ENCODE peak calls at places on chromosomes 7 and 10, in ten cellular contexts. One of them, this sample, is unnamed.

GRCh38 chr7:27994639-27995038 is 186.0 kb downstream of the JAZF1 start:
- DNase-seq in stimulated activated CD4-positive, alpha-beta T cell treated with anti-CD3 and anti-CD28 coated beads, Interleukin-2, amount 100 ng/mL, for 48 hours: no peak
- DNase-seq in GM20000: no peak
- DNase-seq in A172: peak
- DNase-seq in H4: peak
- DNase-seq in naive thymus-derived CD4-positive, alpha-beta T cell: no peak
- DNase-seq in activated CD4-positive, alpha-beta memory T cell treated with anti-CD3 and anti-CD28 coated beads for 36 hours: no peak
- DNase-seq in AG08395: peak
- DNase-seq in stomach: no peak
- DNase-seq in NCI-H2171: no peak
- DNase-seq in this sample: no peak

GRCh38 chr7:2922271-2922691 is 78.2 kb upstream of the GNA12 start:
- DNase-seq in GM20000: no peak
- DNase-seq in stimulated activated CD4-positive, alpha-beta T cell treated with anti-CD3 and anti-CD28 coated beads, Interleukin-2, amount 100 ng/mL, for 48 hours: no peak
- DNase-seq in naive thymus-derived CD4-positive, alpha-beta T cell: no peak
- DNase-seq in AG08395: no peak
- DNase-seq in H4: no peak
- DNase-seq in A172: no peak
- DNase-seq in NCI-H2171: no peak
- DNase-seq in stomach: no peak
- DNase-seq in activated CD4-positive, alpha-beta memory T cell treated with anti-CD3 and anti-CD28 coated beads for 36 hours: no peak
- DNase-seq in this sample: no peak

GRCh38 chr10:96460316-96460715 is 53.4 kb downstream of the TLL2 start:
- DNase-seq in H4: no peak
- DNase-seq in GM20000: no peak
- DNase-seq in activated CD4-positive, alpha-beta memory T cell treated with anti-CD3 and anti-CD28 coated beads for 36 hours: no peak
- DNase-seq in stimulated activated CD4-positive, alpha-beta T cell treated with anti-CD3 and anti-CD28 coated beads, Interleukin-2, amount 100 ng/mL, for 48 hours: no peak
- DNase-seq in naive thymus-derived CD4-positive, alpha-beta T cell: no peak
- DNase-seq in AG08395: no peak
- DNase-seq in A172: no peak
- DNase-seq in stomach: no peak
- DNase-seq in NCI-H2171: no peak
- DNase-seq in this sample: no peak

GRCh38 chr7:84042110-84042539 is 152.5 kb downstream of the SEMA3A start:
- DNase-seq in A172: peak
- DNase-seq in H4: peak
- DNase-seq in naive thymus-derived CD4-positive, alpha-beta T cell: no peak
- DNase-seq in AG08395: peak
- DNase-seq in activated CD4-positive, alpha-beta memory T cell treated with anti-CD3 and anti-CD28 coated beads for 36 hours: no peak
- DNase-seq in stomach: peak
- DNase-seq in NCI-H2171: no peak
- DNase-seq in stimulated activated CD4-positive, alpha-beta T cell treated with anti-CD3 and anti-CD28 coated beads, Interleukin-2, amount 100 ng/mL, for 48 hours: no peak
- DNase-seq in GM20000: no peak
- DNase-seq in this sample: no peak

GRCh38 chr7:525740-526139 is 6.1 kb upstream of the PDGFA start:
- DNase-seq in A172: peak
- DNase-seq in naive thymus-derived CD4-positive, alpha-beta T cell: no peak
- DNase-seq in activated CD4-positive, alpha-beta memory T cell treated with anti-CD3 and anti-CD28 coated beads for 36 hours: no peak
- DNase-seq in NCI-H2171: peak
- DNase-seq in H4: no peak
- DNase-seq in GM20000: no peak
- DNase-seq in stimulated activated CD4-positive, alpha-beta T cell treated with anti-CD3 and anti-CD28 coated beads, Interleukin-2, amount 100 ng/mL, for 48 hours: no peak
- DNase-seq in stomach: no peak
- DNase-seq in AG08395: peak
- DNase-seq in this sample: no peak

GRCh38 chr7:22348379-22348778 is 8.6 kb downstream of the RAPGEF5 start:
- DNase-seq in NCI-H2171: no peak
- DNase-seq in AG08395: no peak
- DNase-seq in naive thymus-derived CD4-positive, alpha-beta T cell: no peak
- DNase-seq in stomach: no peak
- DNase-seq in A172: peak
- DNase-seq in stimulated activated CD4-positive, alpha-beta T cell treated with anti-CD3 and anti-CD28 coated beads, Interleukin-2, amount 100 ng/mL, for 48 hours: no peak
- DNase-seq in H4: no peak
- DNase-seq in GM20000: no peak
- DNase-seq in activated CD4-positive, alpha-beta memory T cell treated with anti-CD3 and anti-CD28 coated beads for 36 hours: no peak
- DNase-seq in this sample: no peak

GRCh38 chr10:88553116-88553752 is 29.9 kb downstream of the RNLS start:
- DNase-seq in AG08395: peak
- DNase-seq in activated CD4-positive, alpha-beta memory T cell treated with anti-CD3 and anti-CD28 coated beads for 36 hours: peak
- DNase-seq in A172: peak
- DNase-seq in stimulated activated CD4-positive, alpha-beta T cell treated with anti-CD3 and anti-CD28 coated beads, Interleukin-2, amount 100 ng/mL, for 48 hours: no peak
- DNase-seq in naive thymus-derived CD4-positive, alpha-beta T cell: peak
- DNase-seq in NCI-H2171: no peak
- DNase-seq in GM20000: peak
- DNase-seq in H4: peak
- DNase-seq in stomach: peak
- DNase-seq in this sample: no peak

GRCh38 chr7:44565795-44566559 is 7.7 kb downstream of the DDX56 start:
- DNase-seq in GM20000: no peak
- DNase-seq in H4: no peak
- DNase-seq in naive thymus-derived CD4-positive, alpha-beta T cell: no peak
- DNase-seq in activated CD4-positive, alpha-beta memory T cell treated with anti-CD3 and anti-CD28 coated beads for 36 hours: no peak
- DNase-seq in stimulated activated CD4-positive, alpha-beta T cell treated with anti-CD3 and anti-CD28 coated beads, Interleukin-2, amount 100 ng/mL, for 48 hours: no peak
- DNase-seq in stomach: no peak
- DNase-seq in NCI-H2171: no peak
- DNase-seq in A172: no peak
- DNase-seq in AG08395: no peak
- DNase-seq in this sample: no peak

GRCh38 chr10:87818505-87819273 is 663 bp upstream of the ATAD1 start:
- DNase-seq in H4: no peak
- DNase-seq in naive thymus-derived CD4-positive, alpha-beta T cell: peak
- DNase-seq in AG08395: peak
- DNase-seq in GM20000: peak
- DNase-seq in A172: peak
- DNase-seq in activated CD4-positive, alpha-beta memory T cell treated with anti-CD3 and anti-CD28 coated beads for 36 hours: peak
- DNase-seq in NCI-H2171: peak
- DNase-seq in stimulated activated CD4-positive, alpha-beta T cell treated with anti-CD3 and anti-CD28 coated beads, Interleukin-2, amount 100 ng/mL, for 48 hours: peak
- DNase-seq in stomach: peak
- DNase-seq in this sample: no peak

GRCh38 chr7:75885011-75885410 is 6.2 kb downstream of the RHBDD2 start:
- DNase-seq in AG08395: no peak
- DNase-seq in A172: no peak
- DNase-seq in stimulated activated CD4-positive, alpha-beta T cell treated with anti-CD3 and anti-CD28 coated beads, Interleukin-2, amount 100 ng/mL, for 48 hours: no peak
- DNase-seq in GM20000: no peak
- DNase-seq in H4: no peak
- DNase-seq in naive thymus-derived CD4-positive, alpha-beta T cell: no peak
- DNase-seq in NCI-H2171: peak
- DNase-seq in activated CD4-positive, alpha-beta memory T cell treated with anti-CD3 and anti-CD28 coated beads for 36 hours: no peak
- DNase-seq in stomach: no peak
- DNase-seq in this sample: no peak

GRCh38 chr10:13728898-13729535 is 142.3 kb downstream of the PRPF18 start:
- DNase-seq in AG08395: no peak
- DNase-seq in A172: no peak
- DNase-seq in stimulated activated CD4-positive, alpha-beta T cell treated with anti-CD3 and anti-CD28 coated beads, Interleukin-2, amount 100 ng/mL, for 48 hours: no peak
- DNase-seq in GM20000: no peak
- DNase-seq in naive thymus-derived CD4-positive, alpha-beta T cell: no peak
- DNase-seq in stomach: no peak
- DNase-seq in NCI-H2171: no peak
- DNase-seq in H4: no peak
- DNase-seq in activated CD4-positive, alpha-beta memory T cell treated with anti-CD3 and anti-CD28 coated beads for 36 hours: no peak
- DNase-seq in this sample: no peak

GRCh38 chr10:23439920-23440875 is 1.3 kb downstream of the OTUD1 start:
- DNase-seq in AG08395: peak
- DNase-seq in A172: no peak
- DNase-seq in NCI-H2171: no peak
- DNase-seq in stomach: peak
- DNase-seq in H4: peak
- DNase-seq in stimulated activated CD4-positive, alpha-beta T cell treated with anti-CD3 and anti-CD28 coated beads, Interleukin-2, amount 100 ng/mL, for 48 hours: peak
- DNase-seq in activated CD4-positive, alpha-beta memory T cell treated with anti-CD3 and anti-CD28 coated beads for 36 hours: peak
- DNase-seq in GM20000: peak
- DNase-seq in naive thymus-derived CD4-positive, alpha-beta T cell: peak
- DNase-seq in this sample: peak

GRCh38 chr10:133139561-133140065 is 20.4 kb upstream of the KNDC1 start:
- DNase-seq in activated CD4-positive, alpha-beta memory T cell treated with anti-CD3 and anti-CD28 coated beads for 36 hours: peak
- DNase-seq in stomach: no peak
- DNase-seq in A172: no peak
- DNase-seq in AG08395: no peak
- DNase-seq in naive thymus-derived CD4-positive, alpha-beta T cell: no peak
- DNase-seq in H4: no peak
- DNase-seq in stimulated activated CD4-positive, alpha-beta T cell treated with anti-CD3 and anti-CD28 coated beads, Interleukin-2, amount 100 ng/mL, for 48 hours: no peak
- DNase-seq in NCI-H2171: no peak
- DNase-seq in GM20000: no peak
- DNase-seq in this sample: peak

GRCh38 chr10:19579841-19580240 is 236.4 kb upstream of the PLXDC2 start:
- DNase-seq in NCI-H2171: no peak
- DNase-seq in AG08395: no peak
- DNase-seq in activated CD4-positive, alpha-beta memory T cell treated with anti-CD3 and anti-CD28 coated beads for 36 hours: no peak
- DNase-seq in stimulated activated CD4-positive, alpha-beta T cell treated with anti-CD3 and anti-CD28 coated beads, Interleukin-2, amount 100 ng/mL, for 48 hours: no peak
- DNase-seq in stomach: no peak
- DNase-seq in H4: no peak
- DNase-seq in A172: no peak
- DNase-seq in naive thymus-derived CD4-positive, alpha-beta T cell: no peak
- DNase-seq in GM20000: no peak
- DNase-seq in this sample: no peak

GRCh38 chr10:123614888-123615287 is 51.3 kb upstream of the GPR26 start:
- DNase-seq in A172: peak
- DNase-seq in stimulated activated CD4-positive, alpha-beta T cell treated with anti-CD3 and anti-CD28 coated beads, Interleukin-2, amount 100 ng/mL, for 48 hours: peak
- DNase-seq in H4: peak
- DNase-seq in NCI-H2171: no peak
- DNase-seq in GM20000: peak
- DNase-seq in naive thymus-derived CD4-positive, alpha-beta T cell: peak
- DNase-seq in stomach: peak
- DNase-seq in AG08395: peak
- DNase-seq in activated CD4-positive, alpha-beta memory T cell treated with anti-CD3 and anti-CD28 coated beads for 36 hours: peak
- DNase-seq in this sample: peak

GRCh38 chr10:62726142-62726541 is 78.4 kb upstream of the ADO start:
- DNase-seq in stomach: no peak
- DNase-seq in stimulated activated CD4-positive, alpha-beta T cell treated with anti-CD3 and anti-CD28 coated beads, Interleukin-2, amount 100 ng/mL, for 48 hours: peak
- DNase-seq in A172: no peak
- DNase-seq in NCI-H2171: no peak
- DNase-seq in H4: no peak
- DNase-seq in GM20000: peak
- DNase-seq in naive thymus-derived CD4-positive, alpha-beta T cell: no peak
- DNase-seq in activated CD4-positive, alpha-beta memory T cell treated with anti-CD3 and anti-CD28 coated beads for 36 hours: peak
- DNase-seq in AG08395: no peak
- DNase-seq in this sample: no peak

GRCh38 chr7:120554960-120555571 is 282.1 kb downstream of the KCND2 start:
- DNase-seq in stimulated activated CD4-positive, alpha-beta T cell treated with anti-CD3 and anti-CD28 coated beads, Interleukin-2, amount 100 ng/mL, for 48 hours: no peak
- DNase-seq in AG08395: peak
- DNase-seq in GM20000: peak
- DNase-seq in A172: peak
- DNase-seq in H4: peak
- DNase-seq in naive thymus-derived CD4-positive, alpha-beta T cell: no peak
- DNase-seq in activated CD4-positive, alpha-beta memory T cell treated with anti-CD3 and anti-CD28 coated beads for 36 hours: no peak
- DNase-seq in NCI-H2171: peak
- DNase-seq in stomach: no peak
- DNase-seq in this sample: no peak

GRCh38 chr7:149496642-149497391 is 792 bp downstream of the ZNF746 start:
- DNase-seq in AG08395: peak
- DNase-seq in activated CD4-positive, alpha-beta memory T cell treated with anti-CD3 and anti-CD28 coated beads for 36 hours: peak
- DNase-seq in A172: peak
- DNase-seq in stimulated activated CD4-positive, alpha-beta T cell treated with anti-CD3 and anti-CD28 coated beads, Interleukin-2, amount 100 ng/mL, for 48 hours: peak
- DNase-seq in naive thymus-derived CD4-positive, alpha-beta T cell: peak
- DNase-seq in H4: no peak
- DNase-seq in NCI-H2171: no peak
- DNase-seq in GM20000: peak
- DNase-seq in stomach: peak
- DNase-seq in this sample: peak

GRCh38 chr7:36283711-36284130 is 105.9 kb upstream of the ANLN start:
- DNase-seq in naive thymus-derived CD4-positive, alpha-beta T cell: no peak
- DNase-seq in AG08395: no peak
- DNase-seq in stimulated activated CD4-positive, alpha-beta T cell treated with anti-CD3 and anti-CD28 coated beads, Interleukin-2, amount 100 ng/mL, for 48 hours: no peak
- DNase-seq in activated CD4-positive, alpha-beta memory T cell treated with anti-CD3 and anti-CD28 coated beads for 36 hours: peak
- DNase-seq in stomach: peak
- DNase-seq in A172: no peak
- DNase-seq in H4: no peak
- DNase-seq in NCI-H2171: no peak
- DNase-seq in GM20000: peak
- DNase-seq in this sample: peak

GRCh38 chr10:78931333-78932083 is 137.3 kb upstream of the ZMIZ1 start:
- DNase-seq in activated CD4-positive, alpha-beta memory T cell treated with anti-CD3 and anti-CD28 coated beads for 36 hours: no peak
- DNase-seq in NCI-H2171: no peak
- DNase-seq in naive thymus-derived CD4-positive, alpha-beta T cell: no peak
- DNase-seq in stomach: peak
- DNase-seq in H4: peak
- DNase-seq in stimulated activated CD4-positive, alpha-beta T cell treated with anti-CD3 and anti-CD28 coated beads, Interleukin-2, amount 100 ng/mL, for 48 hours: no peak
- DNase-seq in GM20000: no peak
- DNase-seq in AG08395: peak
- DNase-seq in A172: peak
- DNase-seq in this sample: peak

GRCh38 chr10:100827819-100828743 is 82.7 kb downstream of the PAX2 start:
- DNase-seq in activated CD4-positive, alpha-beta memory T cell treated with anti-CD3 and anti-CD28 coated beads for 36 hours: peak
- DNase-seq in H4: no peak
- DNase-seq in GM20000: peak
- DNase-seq in stimulated activated CD4-positive, alpha-beta T cell treated with anti-CD3 and anti-CD28 coated beads, Interleukin-2, amount 100 ng/mL, for 48 hours: no peak
- DNase-seq in stomach: peak
- DNase-seq in naive thymus-derived CD4-positive, alpha-beta T cell: no peak
- DNase-seq in A172: peak
- DNase-seq in NCI-H2171: no peak
- DNase-seq in AG08395: peak
- DNase-seq in this sample: no peak

GRCh38 chr7:29113384-29114102 is 32.8 kb downstream of the CPVL start:
- DNase-seq in AG08395: peak
- DNase-seq in stimulated activated CD4-positive, alpha-beta T cell treated with anti-CD3 and anti-CD28 coated beads, Interleukin-2, amount 100 ng/mL, for 48 hours: no peak
- DNase-seq in H4: peak
- DNase-seq in A172: peak
- DNase-seq in GM20000: no peak
- DNase-seq in naive thymus-derived CD4-positive, alpha-beta T cell: no peak
- DNase-seq in NCI-H2171: no peak
- DNase-seq in activated CD4-positive, alpha-beta memory T cell treated with anti-CD3 and anti-CD28 coated beads for 36 hours: peak
- DNase-seq in stomach: no peak
- DNase-seq in this sample: no peak

GRCh38 chr7:92988051-92988450 is 129.7 kb downstream of the SAMD9 start:
- DNase-seq in A172: peak
- DNase-seq in stimulated activated CD4-positive, alpha-beta T cell treated with anti-CD3 and anti-CD28 coated beads, Interleukin-2, amount 100 ng/mL, for 48 hours: no peak
- DNase-seq in GM20000: no peak
- DNase-seq in naive thymus-derived CD4-positive, alpha-beta T cell: no peak
- DNase-seq in H4: peak
- DNase-seq in AG08395: peak
- DNase-seq in NCI-H2171: no peak
- DNase-seq in activated CD4-positive, alpha-beta memory T cell treated with anti-CD3 and anti-CD28 coated beads for 36 hours: no peak
- DNase-seq in stomach: no peak
- DNase-seq in this sample: no peak

GRCh38 chr10:53314856-53315255 is 542.3 kb upstream of the MBL2 start:
- DNase-seq in AG08395: peak
- DNase-seq in stomach: no peak
- DNase-seq in A172: peak
- DNase-seq in NCI-H2171: no peak
- DNase-seq in naive thymus-derived CD4-positive, alpha-beta T cell: no peak
- DNase-seq in activated CD4-positive, alpha-beta memory T cell treated with anti-CD3 and anti-CD28 coated beads for 36 hours: no peak
- DNase-seq in stimulated activated CD4-positive, alpha-beta T cell treated with anti-CD3 and anti-CD28 coated beads, Interleukin-2, amount 100 ng/mL, for 48 hours: no peak
- DNase-seq in H4: peak
- DNase-seq in GM20000: no peak
- DNase-seq in this sample: no peak

GRCh38 chr7:45203947-45204445 is 46.4 kb downstream of the RAMP3 start:
- DNase-seq in stomach: no peak
- DNase-seq in activated CD4-positive, alpha-beta memory T cell treated with anti-CD3 and anti-CD28 coated beads for 36 hours: peak
- DNase-seq in stimulated activated CD4-positive, alpha-beta T cell treated with anti-CD3 and anti-CD28 coated beads, Interleukin-2, amount 100 ng/mL, for 48 hours: no peak
- DNase-seq in GM20000: peak
- DNase-seq in naive thymus-derived CD4-positive, alpha-beta T cell: no peak
- DNase-seq in A172: no peak
- DNase-seq in NCI-H2171: no peak
- DNase-seq in H4: peak
- DNase-seq in AG08395: peak
- DNase-seq in this sample: peak

GRCh38 chr7:102069913-102070629 is 216.6 kb upstream of the SH2B2 start:
- DNase-seq in activated CD4-positive, alpha-beta memory T cell treated with anti-CD3 and anti-CD28 coated beads for 36 hours: no peak
- DNase-seq in H4: no peak
- DNase-seq in AG08395: no peak
- DNase-seq in stimulated activated CD4-positive, alpha-beta T cell treated with anti-CD3 and anti-CD28 coated beads, Interleukin-2, amount 100 ng/mL, for 48 hours: no peak
- DNase-seq in NCI-H2171: no peak
- DNase-seq in naive thymus-derived CD4-positive, alpha-beta T cell: no peak
- DNase-seq in A172: no peak
- DNase-seq in stomach: no peak
- DNase-seq in GM20000: no peak
- DNase-seq in this sample: no peak

GRCh38 chr10:97195654-97196212 is 10.0 kb upstream of the SLIT1 start:
- DNase-seq in AG08395: no peak
- DNase-seq in H4: no peak
- DNase-seq in activated CD4-positive, alpha-beta memory T cell treated with anti-CD3 and anti-CD28 coated beads for 36 hours: no peak
- DNase-seq in stimulated activated CD4-positive, alpha-beta T cell treated with anti-CD3 and anti-CD28 coated beads, Interleukin-2, amount 100 ng/mL, for 48 hours: no peak
- DNase-seq in naive thymus-derived CD4-positive, alpha-beta T cell: no peak
- DNase-seq in GM20000: no peak
- DNase-seq in NCI-H2171: no peak
- DNase-seq in A172: no peak
- DNase-seq in stomach: no peak
- DNase-seq in this sample: no peak

GRCh38 chr7:134548877-134549276 is at the start of gene AKR1B15:
- DNase-seq in stomach: no peak
- DNase-seq in NCI-H2171: no peak
- DNase-seq in AG08395: peak
- DNase-seq in stimulated activated CD4-positive, alpha-beta T cell treated with anti-CD3 and anti-CD28 coated beads, Interleukin-2, amount 100 ng/mL, for 48 hours: peak
- DNase-seq in GM20000: peak
- DNase-seq in A172: peak
- DNase-seq in activated CD4-positive, alpha-beta memory T cell treated with anti-CD3 and anti-CD28 coated beads for 36 hours: peak
- DNase-seq in H4: no peak
- DNase-seq in naive thymus-derived CD4-positive, alpha-beta T cell: no peak
- DNase-seq in this sample: peak